ENCODE peak calls at places on chromosomes 1 and 21, in seven cellular contexts. One of them, this sample, is unnamed.
A peak's percentile ranks its signal among the peaks of the same experiment; 100 is the strongest.

GRCh38 chr1:230791986-230792564 is 44.9 kb downstream of the CAPN9 start:
- DNase-seq in fibroblast of pulmonary artery: no peak
- DNase-seq in HCT116: no peak
- DNase-seq in fibroblast of lung: no peak
- DNase-seq in thoracic aorta: no peak
- DNase-seq in fibroblast of mammary gland: no peak
- DNase-seq in dorsolateral prefrontal cortex: no peak
- DNase-seq in this sample: no peak

GRCh38 chr21:34883501-34884271 is 165.4 kb downstream of the RUNX1 start:
- DNase-seq in HCT116: no peak
- DNase-seq in fibroblast of mammary gland: no peak
- DNase-seq in dorsolateral prefrontal cortex: no peak
- DNase-seq in thoracic aorta: no peak
- DNase-seq in fibroblast of lung: peak; percentile 44
- DNase-seq in fibroblast of pulmonary artery: no peak
- DNase-seq in this sample: no peak

GRCh38 chr1:162157469-162157868 is 88.0 kb downstream of the NOS1AP start:
- DNase-seq in HCT116: no peak
- DNase-seq in fibroblast of mammary gland: no peak
- DNase-seq in thoracic aorta: no peak
- DNase-seq in fibroblast of lung: no peak
- DNase-seq in fibroblast of pulmonary artery: no peak
- DNase-seq in dorsolateral prefrontal cortex: no peak
- DNase-seq in this sample: no peak

GRCh38 chr1:93255222-93256079 is 74.9 kb downstream of the CCDC18 start:
- DNase-seq in HCT116: no peak
- DNase-seq in fibroblast of pulmonary artery: peak; percentile 56
- DNase-seq in thoracic aorta: no peak
- DNase-seq in dorsolateral prefrontal cortex: no peak
- DNase-seq in fibroblast of lung: peak; percentile 79
- DNase-seq in fibroblast of mammary gland: peak; percentile 73
- DNase-seq in this sample: no peak

GRCh38 chr1:56527548-56528302 is 51.6 kb downstream of the PLPP3 start:
- DNase-seq in fibroblast of mammary gland: peak; percentile 28
- DNase-seq in dorsolateral prefrontal cortex: no peak
- DNase-seq in fibroblast of pulmonary artery: no peak
- DNase-seq in thoracic aorta: no peak
- DNase-seq in fibroblast of lung: peak; percentile 33
- DNase-seq in HCT116: no peak
- DNase-seq in this sample: no peak

GRCh38 chr21:41926068-41926806 is 27.6 kb downstream of the C2CD2 start:
- DNase-seq in dorsolateral prefrontal cortex: no peak
- DNase-seq in fibroblast of lung: peak; percentile 78
- DNase-seq in HCT116: no peak
- DNase-seq in thoracic aorta: no peak
- DNase-seq in fibroblast of mammary gland: peak; percentile 55
- DNase-seq in fibroblast of pulmonary artery: peak; percentile 56
- DNase-seq in this sample: no peak

GRCh38 chr1:67463298-67463960 is 33.2 kb upstream of the SERBP1 start:
- DNase-seq in fibroblast of mammary gland: no peak
- DNase-seq in dorsolateral prefrontal cortex: peak; percentile 27
- DNase-seq in fibroblast of pulmonary artery: no peak
- DNase-seq in HCT116: no peak
- DNase-seq in fibroblast of lung: peak; percentile 25
- DNase-seq in thoracic aorta: no peak
- DNase-seq in this sample: no peak

GRCh38 chr1:224149733-224150132 is 33.3 kb upstream of the DEGS1 start:
- DNase-seq in dorsolateral prefrontal cortex: no peak
- DNase-seq in fibroblast of mammary gland: no peak
- DNase-seq in thoracic aorta: no peak
- DNase-seq in fibroblast of pulmonary artery: no peak
- DNase-seq in HCT116: no peak
- DNase-seq in fibroblast of lung: no peak
- DNase-seq in this sample: no peak

GRCh38 chr1:1540015-1540816 is at the start of gene TMEM240:
- DNase-seq in fibroblast of pulmonary artery: peak; percentile 82
- DNase-seq in fibroblast of lung: peak; percentile 79
- DNase-seq in fibroblast of mammary gland: peak; percentile 72
- DNase-seq in thoracic aorta: peak; percentile 20
- DNase-seq in HCT116: no peak
- DNase-seq in dorsolateral prefrontal cortex: peak; percentile 49
- DNase-seq in this sample: peak; percentile 77

GRCh38 chr1:153192697-153193096 is 10.5 kb upstream of the LELP1 start:
- DNase-seq in HCT116: peak; percentile 28
- DNase-seq in fibroblast of pulmonary artery: no peak
- DNase-seq in thoracic aorta: no peak
- DNase-seq in dorsolateral prefrontal cortex: no peak
- DNase-seq in fibroblast of mammary gland: no peak
- DNase-seq in fibroblast of lung: no peak
- DNase-seq in this sample: peak; percentile 58

GRCh38 chr1:207813513-207813881 is 61.6 kb downstream of the CD46 start:
- DNase-seq in fibroblast of mammary gland: no peak
- DNase-seq in HCT116: no peak
- DNase-seq in thoracic aorta: no peak
- DNase-seq in fibroblast of pulmonary artery: no peak
- DNase-seq in fibroblast of lung: no peak
- DNase-seq in dorsolateral prefrontal cortex: no peak
- DNase-seq in this sample: no peak

GRCh38 chr1:193558491-193559028 is 372.1 kb upstream of the B3GALT2 start:
- DNase-seq in fibroblast of pulmonary artery: peak; percentile 93
- DNase-seq in dorsolateral prefrontal cortex: no peak
- DNase-seq in fibroblast of mammary gland: peak; percentile 58
- DNase-seq in fibroblast of lung: peak; percentile 97
- DNase-seq in HCT116: peak; percentile 61
- DNase-seq in thoracic aorta: no peak
- DNase-seq in this sample: no peak

GRCh38 chr1:170071378-170071777 is 3.1 kb downstream of the KIFAP3 start:
- DNase-seq in dorsolateral prefrontal cortex: no peak
- DNase-seq in thoracic aorta: no peak
- DNase-seq in fibroblast of lung: no peak
- DNase-seq in fibroblast of pulmonary artery: no peak
- DNase-seq in fibroblast of mammary gland: no peak
- DNase-seq in HCT116: no peak
- DNase-seq in this sample: no peak

GRCh38 chr1:38994196-38994595 is 3.1 kb downstream of the AKIRIN1 start:
- DNase-seq in HCT116: no peak
- DNase-seq in fibroblast of lung: no peak
- DNase-seq in fibroblast of mammary gland: no peak
- DNase-seq in dorsolateral prefrontal cortex: no peak
- DNase-seq in fibroblast of pulmonary artery: no peak
- DNase-seq in thoracic aorta: no peak
- DNase-seq in this sample: no peak

GRCh38 chr1:215056584-215056983 is 26.0 kb upstream of the KCNK2 start:
- DNase-seq in thoracic aorta: no peak
- DNase-seq in dorsolateral prefrontal cortex: no peak
- DNase-seq in HCT116: no peak
- DNase-seq in fibroblast of mammary gland: peak; percentile 79
- DNase-seq in fibroblast of lung: no peak
- DNase-seq in fibroblast of pulmonary artery: peak; percentile 10
- DNase-seq in this sample: no peak

GRCh38 chr1:37096523-37096922 is 62.2 kb upstream of the GRIK3 start:
- DNase-seq in thoracic aorta: no peak
- DNase-seq in fibroblast of mammary gland: no peak
- DNase-seq in dorsolateral prefrontal cortex: no peak
- DNase-seq in HCT116: peak; percentile 16
- DNase-seq in fibroblast of lung: no peak
- DNase-seq in fibroblast of pulmonary artery: no peak
- DNase-seq in this sample: peak; percentile 17

GRCh38 chr1:167775178-167775577 is 53.4 kb downstream of the MPZL1 start:
- DNase-seq in HCT116: no peak
- DNase-seq in fibroblast of mammary gland: peak; percentile 42
- DNase-seq in fibroblast of pulmonary artery: peak; percentile 56
- DNase-seq in dorsolateral prefrontal cortex: no peak
- DNase-seq in fibroblast of lung: no peak
- DNase-seq in thoracic aorta: no peak
- DNase-seq in this sample: no peak

GRCh38 chr1:198794498-198794897 is 155.7 kb downstream of the PTPRC start:
- DNase-seq in dorsolateral prefrontal cortex: no peak
- DNase-seq in fibroblast of mammary gland: peak; percentile 78
- DNase-seq in fibroblast of pulmonary artery: peak; percentile 75
- DNase-seq in fibroblast of lung: peak; percentile 54
- DNase-seq in HCT116: no peak
- DNase-seq in thoracic aorta: no peak
- DNase-seq in this sample: no peak

GRCh38 chr1:4986266-4986665 is 331.9 kb downstream of the AJAP1 start:
- DNase-seq in HCT116: no peak
- DNase-seq in fibroblast of lung: no peak
- DNase-seq in dorsolateral prefrontal cortex: no peak
- DNase-seq in fibroblast of pulmonary artery: no peak
- DNase-seq in thoracic aorta: no peak
- DNase-seq in fibroblast of mammary gland: no peak
- DNase-seq in this sample: no peak

GRCh38 chr1:15738416-15739113 is 2.5 kb downstream of the SLC25A34 start:
- DNase-seq in HCT116: no peak
- DNase-seq in thoracic aorta: no peak
- DNase-seq in fibroblast of pulmonary artery: no peak
- DNase-seq in fibroblast of lung: no peak
- DNase-seq in fibroblast of mammary gland: no peak
- DNase-seq in dorsolateral prefrontal cortex: no peak
- DNase-seq in this sample: no peak

GRCh38 chr1:15739259-15739658 is 3.0 kb upstream of the TMEM82 start:
- DNase-seq in fibroblast of mammary gland: no peak
- DNase-seq in dorsolateral prefrontal cortex: no peak
- DNase-seq in HCT116: no peak
- DNase-seq in thoracic aorta: no peak
- DNase-seq in fibroblast of lung: no peak
- DNase-seq in fibroblast of pulmonary artery: no peak
- DNase-seq in this sample: no peak

GRCh38 chr1:15740833-15741182 is 1.5 kb upstream of the TMEM82 start:
- DNase-seq in fibroblast of pulmonary artery: no peak
- DNase-seq in thoracic aorta: no peak
- DNase-seq in HCT116: no peak
- DNase-seq in dorsolateral prefrontal cortex: no peak
- DNase-seq in fibroblast of lung: no peak
- DNase-seq in fibroblast of mammary gland: no peak
- DNase-seq in this sample: no peak

GRCh38 chr1:15741183-15741850 is 982 bp upstream of the TMEM82 start:
- DNase-seq in fibroblast of pulmonary artery: peak; percentile 75
- DNase-seq in fibroblast of lung: peak; percentile 63
- DNase-seq in HCT116: peak; percentile 53
- DNase-seq in thoracic aorta: no peak
- DNase-seq in fibroblast of mammary gland: peak; percentile 56
- DNase-seq in dorsolateral prefrontal cortex: peak; percentile 54
- DNase-seq in this sample: peak; percentile 75

GRCh38 chr1:15739745-15740144 is 2.6 kb upstream of the TMEM82 start:
- DNase-seq in dorsolateral prefrontal cortex: no peak
- DNase-seq in fibroblast of lung: no peak
- DNase-seq in thoracic aorta: no peak
- DNase-seq in fibroblast of pulmonary artery: no peak
- DNase-seq in HCT116: no peak
- DNase-seq in fibroblast of mammary gland: no peak
- DNase-seq in this sample: no peak
- TF ChIP-seq CTCF in dorsolateral prefrontal cortex: no peak
- TF ChIP-seq CTCF in fibroblast of lung: peak; percentile 10
- TF ChIP-seq CTCF in thoracic aorta: no peak
- TF ChIP-seq CTCF in fibroblast of pulmonary artery: peak; percentile 17
- TF ChIP-seq CTCF in HCT116: peak; percentile 40
- TF ChIP-seq CTCF in fibroblast of mammary gland: no peak
- TF ChIP-seq CTCF in this sample: no peak

DNA sequence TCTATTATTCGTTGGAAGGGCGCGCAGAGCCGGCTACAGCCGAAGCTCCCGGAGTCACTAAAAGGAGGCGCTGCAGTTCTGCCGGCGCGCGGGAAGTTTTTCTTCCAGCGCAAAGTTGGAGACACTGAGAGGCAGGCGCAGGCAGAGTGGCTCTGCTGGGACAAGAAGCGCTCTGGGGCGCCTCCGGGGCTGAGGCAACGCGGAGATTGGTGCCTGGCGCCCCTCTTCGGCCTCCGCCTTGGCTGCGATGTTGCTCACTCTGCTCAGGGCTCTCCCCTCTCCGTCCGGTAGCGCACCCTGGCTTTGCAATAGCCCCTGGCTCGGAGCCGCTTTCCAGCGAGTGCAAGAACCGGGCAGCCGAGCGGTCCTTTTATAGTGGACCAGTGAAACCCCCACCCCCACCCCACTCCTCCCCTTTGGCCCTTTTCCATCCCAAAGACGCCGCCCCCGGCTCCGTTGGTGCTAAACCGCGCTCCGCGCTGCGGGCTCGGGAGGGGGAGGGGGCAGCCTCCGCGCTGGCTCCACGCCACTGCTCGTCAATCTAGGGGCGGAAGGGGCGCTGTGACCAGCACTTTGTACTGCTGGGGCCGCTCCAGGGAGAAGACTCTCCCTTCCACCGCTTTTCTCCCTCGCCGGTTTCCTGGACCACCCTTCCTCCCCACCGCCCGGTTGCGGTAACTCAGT is at the start of gene ADAMTS1:
- DNase-seq in HCT116: no peak
- DNase-seq in fibroblast of mammary gland: peak; percentile 88
- DNase-seq in dorsolateral prefrontal cortex: peak; percentile 94
- DNase-seq in fibroblast of lung: peak; percentile 96
- DNase-seq in fibroblast of pulmonary artery: peak; percentile 91
- DNase-seq in thoracic aorta: peak; percentile 77
- DNase-seq in this sample: peak; percentile 88
- TF ChIP-seq CTCF in HCT116: no peak
- TF ChIP-seq CTCF in fibroblast of mammary gland: no peak
- TF ChIP-seq CTCF in dorsolateral prefrontal cortex: no peak
- TF ChIP-seq CTCF in fibroblast of lung: no peak
- TF ChIP-seq CTCF in fibroblast of pulmonary artery: no peak
- TF ChIP-seq CTCF in thoracic aorta: no peak
- TF ChIP-seq CTCF in this sample: no peak

DNA sequence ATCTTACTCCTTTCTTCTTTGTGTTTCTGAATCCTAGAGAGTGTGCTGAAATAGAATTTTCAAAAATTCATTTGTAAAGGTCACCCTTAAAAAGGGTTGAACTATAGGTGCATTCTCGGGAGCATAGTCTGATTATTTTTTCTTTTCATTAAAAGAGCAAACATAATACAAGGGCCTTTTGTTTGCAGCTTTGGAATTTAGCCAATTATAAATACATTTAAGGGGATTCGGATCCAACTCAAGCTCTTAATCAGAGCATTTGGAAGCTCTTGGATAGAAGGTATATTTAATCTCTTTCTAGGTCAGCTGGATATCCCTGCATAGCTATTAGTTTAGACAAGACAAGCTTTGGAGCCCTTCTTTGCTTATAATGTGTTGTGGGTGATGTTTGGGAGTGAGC is 321.7 kb downstream of the HHAT start:
- DNase-seq in fibroblast of lung: no peak
- DNase-seq in fibroblast of pulmonary artery: no peak
- DNase-seq in dorsolateral prefrontal cortex: no peak
- DNase-seq in fibroblast of mammary gland: no peak
- DNase-seq in HCT116: no peak
- DNase-seq in thoracic aorta: no peak
- DNase-seq in this sample: no peak
- TF ChIP-seq CTCF in fibroblast of lung: no peak
- TF ChIP-seq CTCF in fibroblast of pulmonary artery: no peak
- TF ChIP-seq CTCF in dorsolateral prefrontal cortex: no peak
- TF ChIP-seq CTCF in fibroblast of mammary gland: no peak
- TF ChIP-seq CTCF in HCT116: no peak
- TF ChIP-seq CTCF in thoracic aorta: no peak
- TF ChIP-seq CTCF in this sample: no peak

DNA sequence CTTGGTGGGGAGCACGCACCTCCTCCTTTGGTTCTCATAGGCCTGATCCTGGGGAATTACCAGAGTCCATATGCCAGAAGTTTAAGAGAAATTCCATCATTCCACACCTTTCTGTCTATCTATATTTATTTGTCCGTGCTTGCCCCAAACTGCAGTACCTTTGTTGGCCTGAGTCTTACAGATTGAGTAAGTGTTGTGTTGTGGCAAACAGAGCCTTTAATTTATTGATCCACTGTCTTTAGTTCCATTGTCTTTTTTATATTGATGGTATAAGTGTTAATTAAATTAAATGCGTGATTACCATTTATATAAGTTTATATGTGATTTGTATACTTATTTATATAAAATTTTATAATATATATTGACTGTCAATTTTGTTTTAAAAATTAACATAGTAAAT is 4.9 kb downstream of the SH3BGR start:
- DNase-seq in fibroblast of mammary gland: no peak
- DNase-seq in HCT116: no peak
- DNase-seq in dorsolateral prefrontal cortex: no peak
- DNase-seq in thoracic aorta: no peak
- DNase-seq in fibroblast of pulmonary artery: peak; percentile 2
- DNase-seq in fibroblast of lung: no peak
- DNase-seq in this sample: no peak
- TF ChIP-seq CTCF in fibroblast of mammary gland: peak; percentile 22
- TF ChIP-seq CTCF in HCT116: peak; percentile 48
- TF ChIP-seq CTCF in dorsolateral prefrontal cortex: no peak
- TF ChIP-seq CTCF in thoracic aorta: peak; percentile 45
- TF ChIP-seq CTCF in fibroblast of pulmonary artery: peak; percentile 18
- TF ChIP-seq CTCF in fibroblast of lung: peak; percentile 29
- TF ChIP-seq CTCF in this sample: peak; percentile 38

This sample was measured in endothelial cell.